ENCODE peak calls at places on chromosomes 2 and 18, in eight cellular contexts. B is fibroblast of mammary gland, F is left lung, G is dorsolateral prefrontal cortex, I is GM13976, L is AG04450, K is right lobe of liver, O is fibroblast of lung. Q is an unnamed sample.

GRCh38 chr2:76464310-76464709 is 753.6 kb upstream of the GCFC2 start:
- DNase-seq in B (no peak), F (no peak), G (no peak), I (no peak), L (no peak), K (no peak), O (no peak), Q (no peak)

GRCh38 chr2:33848486-33848885 is 249.4 kb upstream of the FAM98A start:
- DNase-seq in B (peak), F (no peak), G (no peak), I (no peak), L (peak), K (no peak), O (peak), Q (no peak)

GRCh38 chr2:128809256-128809636 is 490.6 kb upstream of the HS6ST1 start:
- DNase-seq in B (peak), F (no peak), G (no peak), I (no peak), L (no peak), K (no peak), O (peak), Q (no peak)

GRCh38 chr2:28588231-28588725 is 92.4 kb downstream of the PLB1 start:
- DNase-seq in B (no peak), F (peak), G (no peak), I (no peak), L (no peak), K (no peak), O (no peak), Q (no peak)

GRCh38 chr2:51795248-51795888 is 763.4 kb upstream of the NRXN1 start:
- DNase-seq in B (no peak), F (no peak), G (no peak), I (no peak), L (no peak), K (no peak), O (no peak), Q (no peak)

GRCh38 chr18:59990121-59990818 is 90.5 kb downstream of the PMAIP1 start:
- DNase-seq in B (no peak), F (no peak), G (no peak), I (no peak), L (no peak), K (no peak), O (peak), Q (no peak)

GRCh38 chr2:94877129-94877528 is 5.9 kb downstream of the TEKT4 start:
- DNase-seq in B (no peak), F (no peak), G (no peak), I (no peak), L (no peak), K (no peak), O (no peak), Q (no peak)

GRCh38 chr18:1663879-1664705 is 759.4 kb downstream of the ADCYAP1 start:
- DNase-seq in B (peak), F (peak), G (no peak), I (peak), L (no peak), K (peak), O (peak), Q (no peak)

GRCh38 chr2:19351499-19351898 is 6.9 kb downstream of the OSR1 start:
- DNase-seq in B (no peak), F (no peak), G (no peak), I (peak), L (no peak), K (no peak), O (no peak), Q (no peak)

GRCh38 chr2:198314559-198315153 is 510.3 kb downstream of the PLCL1 start:
- DNase-seq in B (peak), F (no peak), G (no peak), I (no peak), L (peak), K (no peak), O (peak), Q (no peak)

GRCh38 chr18:44977856-44978255 is 297.2 kb downstream of the SETBP1 start:
- DNase-seq in B (no peak), F (no peak), G (no peak), I (no peak), L (no peak), K (no peak), O (no peak), Q (no peak)

GRCh38 chr2:116842164-116842563 is 972.3 kb upstream of the DDX18 start:
- DNase-seq in B (no peak), F (no peak), G (no peak), I (no peak), L (no peak), K (no peak), O (no peak), Q (no peak)

GRCh38 chr2:83113953-83114352 is 1345.1 kb downstream of the SUCLG1 start:
- DNase-seq in B (no peak), F (no peak), G (no peak), I (no peak), L (no peak), K (no peak), O (no peak), Q (no peak)

GRCh38 chr2:213119061-213119809 is 32.2 kb downstream of the IKZF2 start:
- DNase-seq in B (peak), F (no peak), G (no peak), I (peak), L (peak), K (no peak), O (peak), Q (no peak)

GRCh38 chr2:11877764-11878163 is 131.3 kb downstream of the LPIN1 start:
- DNase-seq in B (no peak), F (no peak), G (no peak), I (no peak), L (no peak), K (no peak), O (no peak), Q (no peak)

GRCh38 chr2:200575957-200576356 is 9.9 kb upstream of the AOX1 start:
- DNase-seq in B (peak), F (no peak), G (no peak), I (peak), L (no peak), K (no peak), O (no peak), Q (no peak)
- TF ChIP-seq CTCF in B (peak), F (no peak), G (peak), I (no peak), L (peak), K (peak), O (no peak), Q (no peak)

GRCh38 chr2:191680639-191681038 is 2.7 kb downstream of the NABP1 start:
- DNase-seq in B (no peak), F (no peak), G (no peak), I (no peak), L (no peak), K (no peak), O (no peak), Q (no peak)
- TF ChIP-seq CTCF in B (no peak), F (no peak), G (no peak), I (no peak), L (no peak), K (no peak), O (no peak), Q (no peak)

GRCh38 chr2:238875161-238875530 is 27.3 kb downstream of the TWIST2 start:
- DNase-seq in B (peak), F (no peak), G (no peak), I (no peak), L (no peak), K (no peak), O (no peak), Q (no peak)
- TF ChIP-seq CTCF in B (peak), F (no peak), G (no peak), I (no peak), L (no peak), K (no peak), O (peak), Q (no peak)

GRCh38 chr2:182586426-182586825 is 129.6 kb upstream of the DNAJC10 start:
- DNase-seq in B (no peak), F (no peak), G (no peak), I (no peak), L (no peak), K (no peak), O (no peak), Q (no peak)
- TF ChIP-seq CTCF in B (no peak), F (no peak), G (no peak), I (no peak), L (no peak), K (no peak), O (no peak), Q (no peak)

GRCh38 chr2:67214585-67215184 is 182.4 kb upstream of the ETAA1 start:
- DNase-seq in B (no peak), F (no peak), G (no peak), I (no peak), L (no peak), K (no peak), O (no peak), Q (no peak)

GRCh38 chr2:67213270-67213670 is 183.9 kb upstream of the ETAA1 start:
- DNase-seq in B (no peak), F (no peak), G (no peak), I (no peak), L (no peak), K (no peak), O (no peak), Q (no peak)

GRCh38 chr2:67213677-67214402 is 183.3 kb upstream of the ETAA1 start:
- DNase-seq in B (no peak), F (no peak), G (no peak), I (no peak), L (no peak), K (no peak), O (no peak), Q (no peak)

GRCh38 chr2:67209107-67209506 is 188.0 kb upstream of the ETAA1 start:
- DNase-seq in B (no peak), F (no peak), G (no peak), I (no peak), L (no peak), K (no peak), O (no peak), Q (no peak)

DNA sequence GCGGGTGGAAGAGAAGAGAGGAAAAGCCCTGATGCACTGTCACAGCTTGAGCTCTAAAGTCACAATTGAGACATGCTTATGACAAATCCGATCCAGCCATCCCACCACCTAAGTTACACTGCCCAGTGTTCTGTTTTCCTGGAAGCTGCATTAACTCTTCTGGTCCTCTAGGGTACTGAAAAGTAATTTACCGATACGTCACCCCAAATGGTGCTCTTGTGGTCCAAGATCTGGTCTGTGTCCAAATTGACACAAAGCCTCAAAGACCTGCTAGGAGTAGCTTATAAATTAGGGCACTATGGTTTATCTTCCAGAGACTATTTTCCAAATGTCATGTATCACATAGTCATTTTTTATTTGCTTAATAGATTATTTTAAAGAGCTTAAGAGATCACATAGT is 186.7 kb upstream of the ETAA1 start:
- DNase-seq in B (no peak), F (no peak), G (no peak), I (no peak), L (no peak), K (no peak), O (no peak), Q (no peak)
- TF ChIP-seq CTCF in B (no peak), F (no peak), G (no peak), I (no peak), L (peak), K (no peak), O (no peak), Q (no peak)